ENCODE peak calls at places on chromosomes 12 and 14, in nine cellular contexts. G is stimulated activated CD4-positive, alpha-beta T cell treated with anti-CD3 and anti-CD28 coated beads, TNF-alpha, amount 100 ng/mL, for 1 hour; S is IMR-90; K is naive thymus-derived CD8-positive, alpha-beta T cell; V is anterior cingulate cortex; J is ureter; H is endothelial cell; D is fibroblast of mammary gland; P is NCI-H1092. N is an unnamed sample.

GRCh38 chr14:49954171-49954631 is 61.3 kb downstream of the ARF6 start:
- DNase-seq in J (no peak), H (no peak), P (no peak), G (no peak), S (peak; percentile 71), V (no peak), K (no peak), D (peak; percentile 18), N (no peak)

GRCh38 chr12:21659383-21659782 is 1.7 kb upstream of the LDHB start:
- DNase-seq in V (no peak), H (no peak), J (no peak), G (no peak), K (no peak), S (no peak), P (no peak), D (no peak), N (no peak)

GRCh38 chr14:69712637-69713088 is 54.3 kb upstream of the SRSF5 start:
- DNase-seq in H (no peak), G (no peak), V (no peak), D (no peak), P (no peak), S (no peak), J (peak; percentile 82), K (no peak), N (peak; percentile 54)

GRCh38 chr12:131773582-131774221 is 54.5 kb upstream of the MMP17 start:
- DNase-seq in V (no peak), S (no peak), K (no peak), J (no peak), H (no peak), D (no peak), P (no peak), G (no peak), N (no peak)

GRCh38 chr12:108103517-108103916 is 25.6 kb upstream of the WSCD2 start:
- DNase-seq in J (no peak), H (no peak), K (no peak), P (no peak), V (no peak), G (no peak), D (no peak), S (no peak), N (no peak)

GRCh38 chr14:72610096-72610830 is 283.6 kb downstream of the DPF3 start:
- DNase-seq in K (no peak), G (no peak), V (no peak), H (no peak), D (no peak), J (peak; percentile 29), P (no peak), S (no peak), N (no peak)

GRCh38 chr12:118145113-118145797 is 9.3 kb downstream of the PEBP1 start:
- DNase-seq in V (no peak), D (no peak), S (no peak), P (no peak), H (no peak), K (no peak), G (no peak), J (no peak), N (no peak)

GRCh38 chr14:57976701-57977100 is 110.8 kb upstream of the SLC35F4 start:
- DNase-seq in G (no peak), S (no peak), H (no peak), P (no peak), J (no peak), D (no peak), K (no peak), V (no peak), N (no peak)

GRCh38 chr12:88266851-88267360 is 124.8 kb downstream of the TMTC3 start:
- DNase-seq in K (no peak), J (no peak), V (no peak), S (no peak), H (no peak), G (no peak), P (no peak), D (peak; percentile 32), N (no peak)

GRCh38 chr12:57929092-57929830 is 12.1 kb upstream of the ATP23 start:
- DNase-seq in K (no peak), V (no peak), J (no peak), H (no peak), G (no peak), P (no peak), S (no peak), D (no peak), N (no peak)

GRCh38 chr14:83847102-83847501 is 1682.8 kb upstream of the FLRT2 start:
- DNase-seq in D (no peak), K (no peak), P (no peak), H (no peak), G (no peak), J (no peak), V (no peak), S (no peak), N (no peak)

GRCh38 chr12:93616584-93617101 is 44.2 kb downstream of the SOCS2 start:
- DNase-seq in K (no peak), P (no peak), V (no peak), H (no peak), D (peak; percentile 91), J (no peak), G (no peak), S (peak; percentile 81), N (no peak)

GRCh38 chr12:75923964-75924666 is 107.5 kb downstream of the PHLDA1 start:
- DNase-seq in G (no peak), H (no peak), V (no peak), S (no peak), J (no peak), D (peak; percentile 61), K (no peak), P (no peak), N (no peak)

GRCh38 chr14:101291390-101291789 is 269.9 kb upstream of the DIO3 start:
- DNase-seq in S (no peak), D (no peak), H (no peak), K (no peak), V (no peak), P (no peak), G (no peak), J (no peak), N (no peak)

N was measured in immature natural killer cell.